ENCODE peak calls at places on chromosomes 11 and 22, in four cellular contexts. One of them, this sample, is unnamed.
A peak's percentile ranks its signal among the peaks of the same experiment; 100 is the strongest.

GRCh38 chr11:87425391-87425790 is 387.7 kb downstream of the TMEM135 start:
- DNase-seq in transverse colon: no peak
- DNase-seq in HepG2: no peak
- DNase-seq in stomach: no peak
- DNase-seq in this sample: peak; percentile 74

GRCh38 chr11:25048632-25049031 is 551.8 kb downstream of the LUZP2 start:
- DNase-seq in HepG2: no peak
- DNase-seq in stomach: no peak
- DNase-seq in transverse colon: no peak
- DNase-seq in this sample: no peak

GRCh38 chr22:20549232-20549841 is 41.9 kb downstream of the MED15 start:
- DNase-seq in HepG2: no peak
- DNase-seq in transverse colon: no peak
- DNase-seq in stomach: no peak
- DNase-seq in this sample: no peak

GRCh38 chr22:36371920-36372319 is 15.8 kb downstream of the MYH9 start:
- DNase-seq in transverse colon: no peak
- DNase-seq in HepG2: no peak
- DNase-seq in stomach: no peak
- DNase-seq in this sample: no peak

GRCh38 chr11:70085815-70086769 is 8.0 kb downstream of the ANO1 start:
- DNase-seq in HepG2: no peak
- DNase-seq in transverse colon: no peak
- DNase-seq in stomach: no peak
- DNase-seq in this sample: no peak

GRCh38 chr11:13720940-13721339 is 52.5 kb downstream of the FAR1 start:
- DNase-seq in stomach: no peak
- DNase-seq in HepG2: no peak
- DNase-seq in transverse colon: no peak
- DNase-seq in this sample: no peak

GRCh38 chr22:46933526-46933925 is 171.1 kb downstream of the TBC1D22A start:
- DNase-seq in transverse colon: no peak
- DNase-seq in stomach: no peak
- DNase-seq in HepG2: no peak
- DNase-seq in this sample: no peak

GRCh38 chr11:64131657-64132387 is 34.1 kb downstream of the MACROD1 start:
- DNase-seq in stomach: no peak
- DNase-seq in HepG2: peak; percentile 24
- DNase-seq in transverse colon: no peak
- DNase-seq in this sample: no peak

GRCh38 chr11:9982127-9982795 is 311.8 kb downstream of the SBF2 start:
- DNase-seq in HepG2: no peak
- DNase-seq in transverse colon: no peak
- DNase-seq in stomach: no peak
- DNase-seq in this sample: no peak

GRCh38 chr22:36671398-36671797 is 32.2 kb downstream of the CACNG2 start:
- DNase-seq in HepG2: no peak
- DNase-seq in transverse colon: no peak
- DNase-seq in stomach: no peak
- DNase-seq in this sample: no peak

GRCh38 chr11:65378208-65378927 is 4.1 kb downstream of the SLC25A45 start:
- DNase-seq in transverse colon: peak; percentile 52
- DNase-seq in HepG2: no peak
- DNase-seq in stomach: no peak
- DNase-seq in this sample: no peak

GRCh38 chr11:47057374-47057773 is 119.3 kb downstream of the ARFGAP2 start:
- DNase-seq in transverse colon: no peak
- DNase-seq in stomach: no peak
- DNase-seq in HepG2: no peak
- DNase-seq in this sample: no peak

GRCh38 chr11:109993786-109994185 is 99.4 kb upstream of the ZC3H12C start:
- DNase-seq in stomach: no peak
- DNase-seq in HepG2: no peak
- DNase-seq in transverse colon: no peak
- DNase-seq in this sample: no peak

GRCh38 chr11:78763664-78764063 is 189.0 kb upstream of the NARS2 start:
- DNase-seq in stomach: no peak
- DNase-seq in HepG2: no peak
- DNase-seq in transverse colon: no peak
- DNase-seq in this sample: no peak
- TF ChIP-seq CTCF in stomach: no peak
- TF ChIP-seq CTCF in HepG2: no peak
- TF ChIP-seq CTCF in transverse colon: no peak
- TF ChIP-seq CTCF in this sample: no peak

GRCh38 chr11:94855666-94856065 is 87.5 kb downstream of the AMOTL1 start:
- DNase-seq in stomach: no peak
- DNase-seq in HepG2: no peak
- DNase-seq in transverse colon: no peak
- DNase-seq in this sample: no peak

GRCh38 chr11:94854770-94855633 is 86.8 kb downstream of the AMOTL1 start:
- DNase-seq in stomach: no peak
- DNase-seq in HepG2: no peak
- DNase-seq in transverse colon: no peak
- DNase-seq in this sample: no peak

GRCh38 chr11:94851864-94852581 is 83.9 kb downstream of the AMOTL1 start:
- DNase-seq in stomach: no peak
- DNase-seq in transverse colon: no peak
- DNase-seq in HepG2: no peak
- DNase-seq in this sample: no peak

GRCh38 chr11:94857337-94857736 is 89.2 kb downstream of the AMOTL1 start:
- DNase-seq in HepG2: no peak
- DNase-seq in transverse colon: no peak
- DNase-seq in stomach: no peak
- DNase-seq in this sample: no peak

DNA sequence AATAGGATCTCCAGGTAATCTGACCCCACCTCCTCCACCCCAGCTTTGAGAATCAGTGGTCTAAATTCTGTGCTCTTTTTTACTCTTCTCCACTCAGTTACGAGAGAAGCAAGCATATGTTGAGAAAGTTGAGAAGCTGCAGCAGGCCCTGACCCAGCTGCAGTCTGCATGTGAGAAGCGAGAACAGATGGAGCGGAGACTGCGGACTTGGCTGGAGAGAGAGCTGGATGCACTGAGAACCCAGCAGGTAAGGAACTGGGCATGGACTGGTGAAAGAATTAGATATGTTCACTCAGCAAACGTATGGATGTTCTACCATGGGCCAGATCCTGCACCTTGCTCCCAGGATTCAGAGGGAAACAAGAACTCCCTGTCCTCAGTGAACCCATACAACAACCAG is 85.7 kb downstream of the AMOTL1 start:
- DNase-seq in HepG2: no peak
- DNase-seq in transverse colon: no peak
- DNase-seq in stomach: no peak
- DNase-seq in this sample: no peak
- H3K36me3 ChIP-seq in HepG2: no peaks in the 10 kb centered on the region
- H3K36me3 ChIP-seq in transverse colon: peaks cover 11% of the 10 kb centered on the region
- H3K36me3 ChIP-seq in stomach: peaks cover 85% of the 10 kb centered on the region
- H3K36me3 ChIP-seq in this sample: peaks cover 89% of the 10 kb centered on the region

DNA sequence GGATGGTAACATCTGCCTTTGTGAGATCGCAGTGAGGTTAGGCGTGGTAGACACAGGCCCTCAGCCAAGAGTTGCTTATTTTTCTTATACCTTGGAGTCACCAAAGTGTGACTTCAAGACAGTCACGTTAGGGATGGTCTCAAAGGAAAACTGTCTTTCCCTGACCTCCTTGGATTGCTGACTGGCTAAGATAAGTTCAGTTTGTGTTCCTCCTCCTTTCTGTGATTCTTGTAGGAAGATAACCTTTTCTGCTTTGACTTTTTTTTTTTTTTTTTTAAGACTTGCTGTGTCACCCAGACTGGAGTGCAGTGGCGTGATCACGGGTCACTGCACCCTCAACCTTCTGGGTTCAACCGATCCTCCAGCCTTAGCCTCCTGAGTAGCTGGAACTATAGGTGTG is 23.1 kb downstream of the TAB1 start:
- DNase-seq in stomach: no peak
- DNase-seq in transverse colon: no peak
- DNase-seq in HepG2: no peak
- DNase-seq in this sample: no peak
- TF ChIP-seq POLR2AphosphoS5 in stomach: no peak
- TF ChIP-seq POLR2AphosphoS5 in transverse colon: no peak
- TF ChIP-seq POLR2AphosphoS5 in HepG2: no peak
- TF ChIP-seq POLR2AphosphoS5 in this sample: no peak

GRCh38 chr11:117197006-117197405 is 2.2 kb upstream of the TAGLN start:
- DNase-seq in stomach: no peak
- DNase-seq in HepG2: no peak
- DNase-seq in transverse colon: no peak
- DNase-seq in this sample: no peak

GRCh38 chr11:117195761-117196160 is 3.4 kb upstream of the TAGLN start:
- DNase-seq in stomach: no peak
- DNase-seq in HepG2: no peak
- DNase-seq in transverse colon: no peak
- DNase-seq in this sample: no peak

GRCh38 chr11:117199061-117199915 is at the start of gene TAGLN:
- DNase-seq in HepG2: peak; percentile 21
- DNase-seq in stomach: peak; percentile 47
- DNase-seq in transverse colon: peak; percentile 76
- DNase-seq in this sample: no peak

GRCh38 chr11:117198613-117199012 is 557 bp upstream of the TAGLN start:
- DNase-seq in HepG2: no peak
- DNase-seq in stomach: no peak
- DNase-seq in transverse colon: no peak
- DNase-seq in this sample: no peak

DNA sequence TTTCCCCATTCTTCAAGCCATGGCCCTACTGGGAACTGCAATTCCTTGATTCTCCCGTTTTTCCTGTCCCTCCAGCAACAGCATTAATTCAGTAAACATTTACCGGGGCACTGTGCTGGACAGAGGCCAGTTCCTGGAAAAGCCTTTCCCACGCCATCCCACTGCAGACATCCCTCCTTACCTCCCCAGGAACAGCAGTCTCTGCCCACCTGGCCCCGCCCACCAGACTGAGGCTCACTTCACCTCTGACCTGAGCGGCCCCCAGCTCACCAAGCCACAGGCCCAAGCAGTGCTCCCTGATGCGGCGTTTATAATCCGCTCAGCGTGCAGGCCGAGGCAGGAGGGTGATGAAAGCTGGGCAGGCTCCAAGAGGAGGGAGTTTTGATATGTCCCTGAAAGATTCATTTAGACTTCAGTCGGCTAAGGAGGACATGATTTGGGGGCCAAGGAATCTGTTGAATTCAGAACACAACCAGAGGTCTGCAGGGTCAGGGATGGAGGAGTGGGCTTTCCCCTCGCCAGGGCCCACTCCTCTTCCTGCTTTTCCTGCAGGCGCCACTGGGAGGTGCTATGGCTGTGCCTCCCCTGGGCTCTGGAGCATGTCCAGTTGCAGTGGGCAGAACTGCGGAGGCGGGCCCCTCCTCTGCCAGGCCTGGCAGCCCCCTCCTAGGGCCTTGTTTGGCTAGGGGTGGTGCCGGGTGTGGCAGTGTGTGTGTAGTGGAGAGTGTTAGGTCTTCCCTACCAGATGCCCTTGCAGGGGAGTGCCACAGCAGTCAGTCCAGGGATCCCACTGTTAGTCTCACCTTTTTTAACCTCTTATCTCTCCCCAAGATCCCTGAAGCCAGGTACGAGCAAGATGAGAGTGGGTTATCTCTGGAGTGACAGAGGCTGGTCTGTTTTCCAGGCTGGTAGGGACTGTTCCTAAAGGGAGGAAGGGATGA is 1.4 kb upstream of the TAGLN start:
- DNase-seq in stomach: peak; percentile 57
- DNase-seq in transverse colon: peak; percentile 71
- DNase-seq in HepG2: no peak
- DNase-seq in this sample: no peak
- TF ChIP-seq CTCF in stomach: no peak
- TF ChIP-seq CTCF in transverse colon: peak; percentile 83
- TF ChIP-seq CTCF in HepG2: peak; percentile 64
- TF ChIP-seq CTCF in this sample: peak; percentile 93

This sample was measured in esophagus muscularis mucosa.